ENCODE peak calls at places on chromosomes 1 and 21, in nine cellular contexts. T, P, I, V, U, Z, B, S and F are unnamed samples. For H3K36me3, H3K4me1 and H3K27me3, the result is how much of the 10 kb centered on the place peaks cover.

GRCh38 chr1:63042278-63042677 is 258.3 kb downstream of the ATG4C start:
- DNase-seq in T (no peak), P (no peak), I (no peak), V (no peak), U (no peak), Z (no peak), B (no peak), S (no peak), F (no peak)

GRCh38 chr21:31213787-31214186 is 130.3 kb downstream of the TIAM1 start:
- DNase-seq in T (no peak), P (no peak), I (no peak), V (no peak), U (no peak), Z (no peak), B (no peak), S (no peak), F (peak)

GRCh38 chr1:203211812-203212211 is 17.7 kb downstream of the CHIT1 start:
- DNase-seq in T (no peak), P (no peak), I (no peak), V (no peak), U (no peak), Z (no peak), B (no peak), S (no peak), F (no peak)

GRCh38 chr21:44453120-44453519 is 2.2 kb upstream of the LRRC3 start:
- DNase-seq in T (no peak), P (no peak), I (no peak), V (no peak), U (no peak), Z (no peak), B (no peak), S (no peak), F (no peak)

GRCh38 chr1:228986093-228986904 is 251.0 kb downstream of the RHOU start:
- DNase-seq in T (peak), P (no peak), I (peak), V (peak), U (peak), Z (peak), B (peak), S (peak), F (no peak)

GRCh38 chr21:36070999-36071398 is 1.2 kb downstream of the CBR1 start:
- DNase-seq in T (no peak), P (no peak), I (no peak), V (no peak), U (no peak), Z (no peak), B (no peak), S (no peak), F (no peak)

GRCh38 chr1:168476588-168477379 is 67.0 kb downstream of the XCL2 start:
- DNase-seq in T (no peak), P (no peak), I (no peak), V (no peak), U (peak), Z (no peak), B (no peak), S (no peak), F (no peak)

GRCh38 chr1:53599461-53599860 is 139.5 kb downstream of the GLIS1 start:
- DNase-seq in T (no peak), P (no peak), I (peak), V (no peak), U (no peak), Z (no peak), B (no peak), S (no peak), F (no peak)

GRCh38 chr1:28102169-28102568 is 13.8 kb upstream of the EYA3 start:
- DNase-seq in T (no peak), P (no peak), I (no peak), V (no peak), U (no peak), Z (no peak), B (no peak), S (no peak), F (no peak)

GRCh38 chr1:1426961-1427934 is 6.2 kb upstream of the ANKRD65 start:
- DNase-seq in T (no peak), P (peak), I (peak), V (no peak), U (no peak), Z (no peak), B (no peak), S (peak), F (no peak)

GRCh38 chr1:204286841-204287387 is 72.8 kb downstream of the PLEKHA6 start:
- DNase-seq in T (peak), P (peak), I (peak), V (no peak), U (peak), Z (no peak), B (peak), S (peak), F (no peak)

GRCh38 chr1:10200620-10201019 is 9.8 kb upstream of the KIF1B start:
- DNase-seq in T (no peak), P (no peak), I (no peak), V (no peak), U (no peak), Z (no peak), B (no peak), S (no peak), F (no peak)

GRCh38 chr1:148308832-148309458 is 156.9 kb upstream of the NBPF11 start:
- DNase-seq in T (no peak), P (no peak), I (no peak), V (no peak), U (no peak), Z (no peak), B (no peak), S (no peak), F (no peak)

GRCh38 chr21:29645666-29646553 is 293.9 kb downstream of the GRIK1 start:
- DNase-seq in T (no peak), P (no peak), I (no peak), V (no peak), U (no peak), Z (no peak), B (no peak), S (peak), F (no peak)

GRCh38 chr1:43958351-43959255 is 11.2 kb upstream of the DPH2 start:
- DNase-seq in T (no peak), P (no peak), I (no peak), V (no peak), U (no peak), Z (no peak), B (no peak), S (no peak), F (no peak)
- H3K36me3 ChIP-seq in T (under half), P (half or more), I (half or more), V (under half), U (under half), Z (under half), B (under half), S (half or more), F (under half)

GRCh38 chr1:51649593-51650091 is 32.8 kb downstream of the OSBPL9 start:
- DNase-seq in T (no peak), P (no peak), I (no peak), V (no peak), U (no peak), Z (no peak), B (no peak), S (no peak), F (no peak)

GRCh38 chr1:51653127-51653526 is 36.2 kb downstream of the OSBPL9 start:
- DNase-seq in T (no peak), P (no peak), I (no peak), V (no peak), U (no peak), Z (no peak), B (no peak), S (no peak), F (no peak)

GRCh38 chr1:51654000-51654399 is 37.1 kb downstream of the OSBPL9 start:
- DNase-seq in T (no peak), P (no peak), I (no peak), V (no peak), U (no peak), Z (no peak), B (no peak), S (no peak), F (no peak)

GRCh38 chr1:51650198-51650597 is 33.3 kb downstream of the OSBPL9 start:
- DNase-seq in T (no peak), P (no peak), I (no peak), V (no peak), U (no peak), Z (no peak), B (no peak), S (no peak), F (no peak)

DNA sequence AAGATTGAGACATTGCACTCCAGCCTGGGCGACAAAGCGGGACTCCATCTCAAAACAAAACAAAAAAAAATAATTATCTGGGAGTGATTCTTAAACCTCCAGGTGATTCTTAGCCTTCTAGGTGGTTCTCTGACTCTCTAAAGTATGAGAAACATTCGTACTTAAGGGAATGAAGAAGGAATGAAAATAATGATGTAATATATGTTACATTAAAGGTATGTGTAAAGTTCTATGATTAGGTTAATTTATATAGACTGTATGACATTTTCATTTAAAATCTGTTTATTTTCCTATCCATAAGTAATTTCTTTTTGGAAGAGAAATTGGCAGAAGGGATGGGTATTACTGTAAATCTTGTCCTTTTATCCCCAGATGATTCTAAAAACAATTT is 34.7 kb downstream of the OSBPL9 start:
- DNase-seq in T (no peak), P (no peak), I (no peak), V (no peak), U (no peak), Z (no peak), B (no peak), S (no peak), F (no peak)
- H3K4me1 ChIP-seq in T (under half), P (under half), I (under half), V (half or more), U (under half), Z (under half), B (under half), S (under half), F (under half)

DNA sequence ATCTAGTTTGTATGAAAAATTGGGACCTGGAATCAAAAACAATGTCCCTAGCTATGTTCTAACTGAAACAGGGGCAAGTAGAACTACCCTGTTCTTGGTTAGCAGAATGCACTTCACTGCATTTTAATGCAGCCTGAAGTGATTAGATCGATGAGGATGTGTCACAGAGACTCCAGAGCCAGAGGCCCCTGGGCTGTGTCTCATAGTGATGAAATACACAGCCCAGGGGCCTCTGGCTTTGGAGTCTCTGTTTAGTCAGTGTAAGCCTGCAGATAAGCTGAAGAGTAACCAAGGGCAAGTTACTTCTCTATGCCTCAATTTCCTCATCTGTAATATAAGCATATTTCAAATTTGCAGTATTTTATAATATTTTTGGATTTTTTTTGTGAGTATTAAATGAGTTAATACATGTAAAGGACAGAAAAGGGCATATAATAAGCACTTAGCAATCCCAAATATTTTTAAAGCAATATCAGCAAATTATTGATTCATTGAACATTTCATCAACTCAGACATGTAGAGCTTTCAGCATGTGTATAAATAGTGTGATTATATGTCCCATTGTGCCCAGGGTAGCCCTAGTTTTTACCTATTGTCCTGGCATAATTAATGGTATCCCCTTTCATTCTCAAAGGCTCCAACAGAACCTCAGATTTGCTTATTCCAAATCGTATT is 23.5 kb upstream of the APOBEC4 start:
- DNase-seq in T (no peak), P (no peak), I (no peak), V (no peak), U (peak), Z (no peak), B (no peak), S (peak), F (no peak)
- H3K27me3 ChIP-seq in T (under half), P (under half), I (under half), V (under half), U (under half), Z (under half), B (under half), S (under half), F (under half)

GRCh38 chr1:54872041-54872342 is 15.0 kb downstream of the DHCR24 start:
- DNase-seq in T (no peak), P (no peak), I (no peak), V (no peak), U (no peak), Z (no peak), B (no peak), S (no peak), F (no peak)
- H3K36me3 ChIP-seq in T (under half), P (half or more), I (under half), V (under half), U (half or more), Z (under half), B (under half), S (half or more), F (under half)

GRCh38 chr1:244289976-244290375 is 161.7 kb downstream of the ADSS2 start:
- DNase-seq in T (no peak), P (no peak), I (no peak), V (no peak), U (no peak), Z (no peak), B (no peak), S (no peak), F (no peak)
- H3K4me1 ChIP-seq in T (under half), P (under half), I (under half), V (under half), U (under half), Z (under half), B (under half), S (under half), F (under half)

DNA sequence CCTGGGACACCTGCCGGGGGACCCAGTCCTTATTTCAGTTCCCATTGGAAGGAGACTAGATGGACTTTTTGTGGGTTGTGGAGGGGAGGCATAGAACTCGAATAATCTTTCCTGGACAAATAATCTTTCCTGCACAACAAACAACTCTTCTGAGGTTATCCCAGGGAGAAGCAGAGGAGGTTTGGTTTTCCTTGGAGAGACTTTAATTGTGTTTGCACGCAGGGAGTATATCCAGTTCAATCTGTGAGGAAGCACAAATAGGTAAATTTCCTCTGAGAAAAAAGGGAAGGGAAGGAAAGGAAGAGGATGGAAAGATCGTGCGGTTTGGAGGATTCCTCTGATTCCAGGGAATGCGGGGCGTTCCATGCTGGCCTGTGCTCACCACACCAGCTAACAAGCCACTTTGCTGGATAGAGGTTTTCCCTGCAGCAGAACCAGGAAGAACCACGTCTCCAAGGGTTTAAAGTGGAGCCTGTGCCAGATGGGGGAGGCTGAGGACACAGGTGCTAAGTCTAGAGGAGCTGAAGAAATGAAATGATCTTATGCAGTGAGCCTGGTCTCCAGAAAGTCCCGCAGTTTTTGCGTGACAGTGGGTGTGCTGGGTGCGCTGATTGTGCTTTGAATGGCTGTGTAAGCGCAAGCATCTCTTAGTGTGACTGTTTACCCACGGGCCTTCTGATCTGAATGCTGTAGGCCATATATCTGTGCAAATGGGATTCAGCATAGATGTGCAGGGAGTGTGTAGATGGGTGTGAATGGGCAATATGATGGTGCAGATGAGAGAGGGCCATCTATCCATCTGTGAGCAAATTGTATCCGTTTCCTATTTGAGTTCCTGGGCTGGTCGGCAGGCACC is 7.5 kb downstream of the PAX7 start:
- DNase-seq in T (no peak), P (no peak), I (no peak), V (no peak), U (no peak), Z (no peak), B (no peak), S (no peak), F (no peak)
- H3K27me3 ChIP-seq in T (half or more), P (half or more), I (half or more), V (under half), U (half or more), Z (under half), B (half or more), S (half or more), F (under half)

GRCh38 chr1:11795238-11795890 is 10.4 kb downstream of the MTHFR start:
- DNase-seq in T (no peak), P (no peak), I (no peak), V (no peak), U (no peak), Z (no peak), B (no peak), S (no peak), F (no peak)
- H3K36me3 ChIP-seq in T (under half), P (half or more), I (half or more), V (under half), U (under half), Z (under half), B (under half), S (half or more), F (half or more)

GRCh38 chr1:234836786-234837185 is 226.8 kb upstream of the IRF2BP2 start:
- DNase-seq in T (no peak), P (no peak), I (no peak), V (no peak), U (no peak), Z (no peak), B (no peak), S (no peak), F (no peak)

GRCh38 chr1:234839663-234840062 is 229.7 kb upstream of the IRF2BP2 start:
- DNase-seq in T (no peak), P (no peak), I (no peak), V (no peak), U (no peak), Z (no peak), B (no peak), S (no peak), F (no peak)

GRCh38 chr1:234836045-234836681 is 226.2 kb upstream of the IRF2BP2 start:
- DNase-seq in T (no peak), P (peak), I (no peak), V (no peak), U (no peak), Z (no peak), B (no peak), S (no peak), F (no peak)

GRCh38 chr1:234837713-234838112 is 227.7 kb upstream of the IRF2BP2 start:
- DNase-seq in T (no peak), P (no peak), I (no peak), V (no peak), U (no peak), Z (no peak), B (no peak), S (no peak), F (no peak)

GRCh38 chr1:234838182-234838581 is 228.2 kb upstream of the IRF2BP2 start:
- DNase-seq in T (no peak), P (no peak), I (no peak), V (no peak), U (no peak), Z (no peak), B (no peak), S (no peak), F (no peak)
- H3K4me1 ChIP-seq in T (under half), P (under half), I (under half), V (under half), U (under half), Z (under half), B (under half), S (under half), F (under half)

GRCh38 chr1:207841907-207842306 is 69.0 kb downstream of the CD34 start:
- DNase-seq in T (no peak), P (no peak), I (no peak), V (no peak), U (no peak), Z (no peak), B (no peak), S (no peak), F (no peak)
- H3K27me3 ChIP-seq in T (under half), P (under half), I (under half), V (under half), U (under half), Z (under half), B (under half), S (under half), F (under half)

DNA sequence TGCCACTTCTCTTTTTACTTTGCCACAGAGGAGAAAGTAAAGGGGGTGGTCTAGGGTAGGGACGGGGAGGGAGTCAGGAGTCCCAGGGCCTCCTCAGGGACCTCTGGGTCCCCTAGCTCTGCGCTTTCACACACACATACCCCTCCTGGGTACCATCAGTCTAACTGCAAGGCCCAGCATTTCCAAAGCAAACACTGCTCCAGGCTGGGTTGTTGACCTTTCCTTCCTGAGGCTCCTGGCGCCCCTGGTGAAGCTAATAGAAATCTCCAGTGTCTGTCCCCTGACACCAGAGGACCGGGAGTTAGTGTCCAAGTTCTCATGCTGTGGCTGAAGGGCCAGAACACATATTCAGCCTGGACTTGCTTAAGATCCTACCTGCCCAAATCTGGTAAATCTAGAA is 3.9 kb downstream of the TMEM63A start:
- DNase-seq in T (no peak), P (peak), I (no peak), V (no peak), U (no peak), Z (no peak), B (peak), S (no peak), F (no peak)
- H3K36me3 ChIP-seq in T (under half), P (under half), I (under half), V (under half), U (under half), Z (under half), B (under half), S (under half), F (half or more)